ENCODE peak calls at places on chromosomes 5 and 9, in nine cellular contexts. O is breast epithelium, J is HCT116, W is lower lobe of right lung, X is small intestine, H is stomach, E is upper lobe of right lung, R is left ventricle myocardium inferior, Z is heart right ventricle. F is an unnamed sample.

GRCh38 chr5:80254767-80255424 is 952 bp downstream of the SERINC5 start:
- DNase-seq in Z (no peak), R (no peak), X (peak), H (peak), O (no peak), W (no peak), J (no peak), E (no peak), F (no peak)

GRCh38 chr5:137226081-137226480 is 273.0 kb downstream of the SPOCK1 start:
- DNase-seq in W (no peak), H (no peak), R (no peak), O (no peak), X (no peak), Z (no peak), J (no peak), E (no peak), F (no peak)

GRCh38 chr5:962386-962785 is 46.2 kb upstream of the NKD2 start:
- DNase-seq in E (no peak), J (no peak), O (peak), W (no peak), H (no peak), Z (no peak), X (no peak), R (no peak), F (no peak)

GRCh38 chr5:35647128-35647527 is 29.5 kb downstream of the SPEF2 start:
- DNase-seq in X (no peak), Z (no peak), R (no peak), E (no peak), W (no peak), J (no peak), H (no peak), O (no peak), F (no peak)

GRCh38 chr5:136042665-136043121 is 13.9 kb downstream of the TGFBI start:
- DNase-seq in E (no peak), H (no peak), O (no peak), X (peak), W (no peak), R (no peak), J (no peak), Z (no peak), F (no peak)

GRCh38 chr5:45737153-45737552 is 41.0 kb upstream of the HCN1 start:
- DNase-seq in J (no peak), E (no peak), O (no peak), W (no peak), R (no peak), Z (no peak), X (no peak), H (no peak), F (no peak)

GRCh38 chr5:140214831-140215230 is 39.8 kb downstream of the CYSTM1 start:
- DNase-seq in R (no peak), Z (no peak), W (peak), O (no peak), J (no peak), H (peak), X (no peak), E (peak), F (peak)

GRCh38 chr5:143148461-143149170 is 254.9 kb downstream of the NR3C1 start:
- DNase-seq in X (no peak), O (no peak), W (no peak), E (no peak), J (no peak), R (no peak), Z (no peak), H (no peak), F (no peak)

GRCh38 chr9:109317311-109317978 is 3.4 kb downstream of the EPB41L4B start:
- DNase-seq in W (no peak), X (peak), Z (no peak), H (no peak), E (no peak), R (no peak), J (no peak), O (no peak), F (no peak)

GRCh38 chr5:150644496-150644895 is 4.0 kb downstream of the SYNPO start:
- DNase-seq in R (peak), X (no peak), J (no peak), E (no peak), Z (peak), O (no peak), H (peak), W (no peak), F (no peak)

GRCh38 chr9:16705121-16705604 is 165.3 kb downstream of the BNC2 start:
- DNase-seq in X (no peak), Z (peak), J (no peak), H (peak), O (peak), R (peak), W (peak), E (peak), F (peak)

GRCh38 chr9:114472765-114473446 is 32.4 kb downstream of the WHRN start:
- DNase-seq in H (no peak), R (no peak), E (no peak), X (no peak), W (no peak), J (no peak), Z (no peak), O (no peak), F (no peak)

GRCh38 chr9:107337676-107338590 is 54.9 kb downstream of the RAD23B start:
- DNase-seq in R (no peak), H (no peak), W (no peak), E (no peak), O (peak), Z (no peak), J (no peak), X (no peak), F (no peak)

GRCh38 chr9:118455781-118456180 is 751.6 kb downstream of the TLR4 start:
- DNase-seq in E (no peak), Z (no peak), O (no peak), R (no peak), J (no peak), X (no peak), W (no peak), H (no peak), F (no peak)

GRCh38 chr9:35695801-35696420 is 6.2 kb upstream of the TPM2 start:
- DNase-seq in R (no peak), J (no peak), E (no peak), W (no peak), Z (no peak), H (peak), X (peak), O (no peak), F (peak)
- H3K27ac ChIP-seq in R (peak), J (no peak), E (peak), W (peak), Z (no peak), H (peak), X (peak), O (peak), F (peak)

DNA sequence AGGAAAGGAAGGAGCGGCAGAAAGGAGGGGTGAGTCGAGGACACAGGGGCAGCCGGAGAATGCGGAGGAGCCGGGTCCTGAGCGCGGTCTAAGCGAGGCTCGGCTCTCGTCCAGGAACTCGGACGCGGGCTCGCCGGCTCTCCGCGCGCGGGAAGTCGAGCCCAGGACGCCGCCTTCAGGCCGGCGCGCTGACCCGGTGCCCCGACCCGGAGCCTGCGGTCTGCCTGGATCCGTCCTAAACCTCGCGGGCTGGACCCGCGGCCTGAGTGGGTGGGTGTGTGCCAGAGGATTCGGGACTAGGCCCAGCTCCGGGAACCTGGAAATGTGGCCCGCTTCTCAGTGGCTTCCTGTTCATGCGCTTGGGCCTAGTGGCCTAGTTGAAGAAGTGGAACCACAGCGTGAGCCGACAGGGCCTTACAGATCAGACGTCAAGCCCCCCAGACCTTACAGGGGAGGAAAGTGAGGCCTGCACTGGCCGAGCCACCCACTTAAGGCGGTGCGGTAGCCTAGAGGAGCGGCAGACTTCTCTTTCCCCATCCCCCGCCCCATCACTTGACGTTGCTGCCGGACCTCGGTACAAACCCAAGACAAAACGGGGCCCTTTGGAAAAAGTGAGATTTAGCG is 1.2 kb downstream of the CDKN2B-AS1 start:
- DNase-seq in R (peak), J (no peak), X (peak), O (no peak), E (peak), Z (peak), H (peak), W (peak), F (peak)
- H3K27ac ChIP-seq in R (peak), J (peak), X (peak), O (peak), E (peak), Z (peak), H (peak), W (peak), F (no peak)

GRCh38 chr9:136726631-136727191 is 14.3 kb downstream of the DIPK1B start:
- DNase-seq in O (no peak), X (peak), E (no peak), W (no peak), J (no peak), R (no peak), H (no peak), Z (no peak), F (no peak)
- H3K27ac ChIP-seq in O (no peak), X (peak), E (peak), W (peak), J (peak), R (peak), H (peak), Z (peak), F (peak)

GRCh38 chr9:35111006-35111933 is 4.4 kb downstream of the ATOSB start:
- DNase-seq in H (peak), R (peak), J (peak), E (peak), W (peak), O (peak), X (peak), Z (peak), F (peak)
- H3K27ac ChIP-seq in H (peak), R (peak), J (peak), E (peak), W (peak), O (peak), X (peak), Z (peak), F (peak)

GRCh38 chr9:18268381-18268780 is 205.6 kb upstream of the ADAMTSL1 start:
- DNase-seq in W (no peak), O (peak), H (no peak), Z (no peak), R (no peak), X (no peak), J (peak), E (no peak), F (no peak)
- H3K27ac ChIP-seq in W (no peak), O (no peak), H (no peak), Z (no peak), R (no peak), X (no peak), J (no peak), E (no peak), F (no peak)

DNA sequence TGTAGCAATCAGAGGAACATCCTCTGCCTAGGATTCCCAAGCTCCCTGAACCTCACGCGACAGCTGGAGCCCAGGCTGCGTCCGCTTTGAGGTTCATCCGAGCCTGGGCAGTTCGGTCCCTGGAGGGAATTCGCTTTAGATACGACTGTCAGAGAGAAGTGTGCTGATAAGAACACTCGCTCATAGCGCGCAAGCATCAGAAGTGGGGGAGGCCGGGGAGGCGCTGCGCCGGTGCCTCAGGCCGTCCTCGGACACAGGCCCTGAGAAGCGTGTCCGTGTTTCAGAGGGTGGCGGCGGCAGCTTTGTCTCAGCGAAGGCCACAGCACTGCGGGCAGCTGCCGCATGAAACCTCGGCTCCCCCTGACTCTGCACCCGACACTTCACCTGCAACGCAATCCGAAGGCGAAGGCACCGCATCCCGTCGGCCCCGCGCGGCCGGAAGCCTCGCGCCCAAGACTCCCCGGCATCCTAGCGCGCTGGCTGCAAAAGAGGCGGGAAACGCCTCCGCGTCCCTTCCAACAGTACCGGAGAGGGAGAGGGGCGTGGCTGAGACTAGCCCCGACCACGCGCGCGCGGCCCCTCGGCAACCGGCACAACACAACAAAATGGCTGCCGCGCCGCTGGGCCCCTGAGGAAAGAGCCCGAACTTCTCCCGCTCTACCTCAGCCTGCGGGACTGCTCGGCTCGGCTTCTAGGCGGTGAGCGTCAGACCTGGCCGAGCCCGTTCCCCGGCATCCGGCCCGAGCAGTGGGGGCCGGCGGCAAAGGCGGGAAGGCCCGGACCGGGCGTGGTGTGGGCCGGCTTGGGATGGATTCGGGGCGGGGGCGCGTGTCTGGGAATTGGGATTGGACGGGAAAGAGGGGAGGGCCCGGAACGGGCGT is at the start of gene CNTRL:
- DNase-seq in H (peak), X (peak), Z (peak), J (peak), O (peak), R (peak), W (peak), E (peak), F (peak)
- H3K27ac ChIP-seq in H (peak), X (peak), Z (peak), J (peak), O (peak), R (peak), W (peak), E (peak), F (peak)

GRCh38 chr5:145990077-145990653 is 53.8 kb downstream of the SH3RF2 start:
- DNase-seq in E (no peak), J (no peak), W (no peak), R (no peak), X (peak), Z (no peak), O (no peak), H (no peak), F (no peak)

GRCh38 chr5:145987871-145988270 is 51.5 kb downstream of the SH3RF2 start:
- DNase-seq in H (no peak), E (no peak), J (no peak), W (no peak), R (no peak), O (no peak), X (peak), Z (no peak), F (no peak)

GRCh38 chr5:145989428-145989827 is 53.0 kb downstream of the SH3RF2 start:
- DNase-seq in X (no peak), E (no peak), Z (no peak), H (no peak), O (no peak), R (no peak), W (no peak), J (no peak), F (no peak)

GRCh38 chr5:145991044-145991575 is 54.7 kb downstream of the SH3RF2 start:
- DNase-seq in R (no peak), E (no peak), O (no peak), Z (no peak), W (no peak), X (peak), H (no peak), J (no peak), F (no peak)

GRCh38 chr5:145988993-145989392 is 52.6 kb downstream of the SH3RF2 start:
- DNase-seq in H (no peak), O (no peak), E (no peak), R (no peak), Z (no peak), X (no peak), J (no peak), W (no peak), F (no peak)
- H3K27ac ChIP-seq in H (no peak), O (no peak), E (no peak), R (no peak), Z (no peak), X (no peak), J (no peak), W (no peak), F (no peak)

GRCh38 chr9:132061526-132061925 is 18.1 kb downstream of the MED27 start:
- DNase-seq in R (no peak), E (no peak), J (no peak), O (no peak), H (no peak), Z (no peak), W (no peak), X (no peak), F (no peak)

GRCh38 chr9:132054024-132054423 is 25.6 kb downstream of the MED27 start:
- DNase-seq in J (no peak), X (no peak), W (no peak), Z (no peak), O (no peak), E (no peak), H (no peak), R (no peak), F (no peak)

GRCh38 chr9:132055756-132056155 is 23.9 kb downstream of the MED27 start:
- DNase-seq in R (no peak), H (no peak), E (no peak), J (no peak), O (no peak), Z (no peak), W (no peak), X (no peak), F (no peak)

GRCh38 chr9:132059351-132059750 is 20.3 kb downstream of the MED27 start:
- DNase-seq in E (no peak), Z (no peak), O (no peak), W (no peak), R (no peak), J (no peak), X (no peak), H (no peak), F (no peak)

DNA sequence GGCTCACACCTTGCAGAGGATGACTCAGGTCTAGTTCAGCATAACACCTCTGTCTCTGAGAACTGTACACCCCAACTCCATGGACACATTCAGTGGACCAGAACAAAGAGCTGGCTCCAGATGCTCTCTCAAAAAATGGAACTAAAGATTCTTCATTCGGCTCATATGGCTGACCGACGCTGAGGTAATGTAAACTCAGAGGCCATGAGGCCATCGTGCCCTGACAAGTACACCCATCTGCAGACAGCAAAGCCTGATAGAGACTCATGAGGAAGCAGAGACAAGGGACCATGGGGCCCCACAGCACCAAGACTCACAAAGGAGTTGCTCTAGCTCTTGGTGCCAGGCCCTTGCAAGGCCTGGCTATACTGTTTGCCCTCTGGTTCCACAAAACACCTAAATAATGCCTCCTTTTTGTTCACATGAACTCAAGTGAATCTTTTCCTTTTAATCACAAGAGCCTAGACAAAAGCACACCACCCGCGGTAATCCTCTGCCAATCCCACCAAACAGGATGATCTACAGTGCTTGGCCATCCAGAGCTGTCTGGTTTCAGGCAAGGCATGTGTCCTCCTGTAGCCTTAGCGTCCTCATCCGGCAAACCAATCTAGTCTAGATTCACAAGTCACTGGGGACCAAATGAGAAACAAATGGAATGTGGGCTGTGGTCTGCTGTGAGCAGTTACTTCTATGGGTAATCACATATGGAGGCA is 22.8 kb downstream of the MED27 start:
- DNase-seq in W (no peak), X (no peak), R (no peak), Z (no peak), E (no peak), J (no peak), O (no peak), H (no peak), F (no peak)
- H3K27ac ChIP-seq in W (no peak), X (no peak), R (no peak), Z (no peak), E (no peak), J (no peak), O (no peak), H (no peak), F (no peak)

F was measured in psoas muscle.